ENCODE peak calls at places on chromosomes 5 and 9, in five cellular contexts. E, R, S, J and Y are unnamed samples.

GRCh38 chr5:96687812-96688453 is 25.8 kb downstream of the CAST start:
- DNase-seq in J (no peak), E (peak; percentile 66), R (no peak), S (no peak), Y (peak; percentile 84)

GRCh38 chr9:93488239-93488638 is 34.9 kb upstream of the FAM120AOS start:
- DNase-seq in J (no peak), S (no peak), E (no peak), R (no peak), Y (no peak)

GRCh38 chr5:126508962-126509279 is 85.7 kb downstream of the GRAMD2B start:
- DNase-seq in R (no peak), E (peak; percentile 35), J (no peak), S (no peak), Y (peak; percentile 8)

GRCh38 chr9:107547772-107548297 is 58.3 kb upstream of the KLF4 start:
- DNase-seq in R (no peak), E (no peak), S (no peak), J (no peak), Y (no peak)

GRCh38 chr9:131963087-131963715 is 116.5 kb downstream of the MED27 start:
- DNase-seq in S (no peak), J (no peak), R (no peak), E (no peak), Y (no peak)

GRCh38 chr9:129880654-129881546 is 45.6 kb downstream of the USP20 start:
- DNase-seq in S (no peak), R (no peak), E (no peak), J (peak; percentile 54), Y (no peak)

GRCh38 chr5:33300209-33300742 is 140.5 kb upstream of the TARS1 start:
- DNase-seq in S (no peak), J (no peak), R (no peak), E (no peak), Y (no peak)

GRCh38 chr5:35031276-35031675 is 16.5 kb downstream of the AGXT2 start:
- DNase-seq in E (no peak), R (no peak), J (no peak), S (no peak), Y (no peak)

GRCh38 chr5:149799119-149799623 is 69.1 kb downstream of the PPARGC1B start:
- DNase-seq in E (peak; percentile 59), J (no peak), R (no peak), S (no peak), Y (peak; percentile 56)

GRCh38 chr5:44714871-44715580 is 93.7 kb upstream of the MRPS30 start:
- DNase-seq in E (no peak), J (no peak), R (no peak), S (no peak), Y (peak; percentile 78)

GRCh38 chr5:141135030-141135717 is at the start of gene PCDHB5:
- DNase-seq in E (no peak), J (no peak), S (no peak), R (no peak), Y (no peak)

GRCh38 chr5:9927521-9927997 is 297.4 kb upstream of the TAS2R1 start:
- DNase-seq in J (no peak), S (no peak), R (no peak), E (no peak), Y (no peak)

GRCh38 chr9:12964271-12964670 is 189.5 kb downstream of the LURAP1L start:
- DNase-seq in E (no peak), S (no peak), R (no peak), J (no peak), Y (no peak)

GRCh38 chr5:178230879-178231735 is 1.5 kb downstream of the PHYKPL start:
- DNase-seq in J (peak; percentile 64), S (no peak), R (no peak), E (no peak), Y (no peak)

GRCh38 chr9:21677834-21678233 is 124.6 kb upstream of the MTAP start:
- DNase-seq in S (no peak), J (no peak), E (peak; percentile 84), R (no peak), Y (peak; percentile 17)

GRCh38 chr5:72597456-72597948 is 90.3 kb upstream of the ZNF366 start:
- DNase-seq in J (no peak), S (no peak), R (no peak), E (no peak), Y (peak; percentile 19)

GRCh38 chr9:132042324-132042723 is 37.3 kb downstream of the MED27 start:
- DNase-seq in E (peak; percentile 7), S (no peak), R (no peak), J (no peak), Y (peak; percentile 42)

GRCh38 chr5:142823176-142823575 is 53.0 kb downstream of the ARHGAP26 start:
- DNase-seq in R (no peak), J (no peak), S (no peak), E (no peak), Y (peak; percentile 81)

GRCh38 chr9:129803679-129804065 is 688 bp downstream of the TOR1B start:
- DNase-seq in R (no peak), J (no peak), S (no peak), E (peak; percentile 31), Y (no peak)

GRCh38 chr5:126477681-126478117 is 54.5 kb downstream of the GRAMD2B start:
- DNase-seq in S (no peak), J (no peak), E (no peak), R (no peak), Y (no peak)

GRCh38 chr5:17305024-17305423 is 87.6 kb downstream of the BASP1 start:
- DNase-seq in E (no peak), R (no peak), J (no peak), S (no peak), Y (no peak)

GRCh38 chr5:76867827-76868693 is 18.2 kb downstream of the S100Z start:
- DNase-seq in R (no peak), E (peak; percentile 80), J (no peak), S (peak; percentile 53), Y (peak; percentile 65)

GRCh38 chr5:16759147-16759800 is 142.5 kb upstream of the RETREG1 start:
- DNase-seq in S (no peak), E (no peak), J (no peak), R (no peak), Y (no peak)

GRCh38 chr5:140881889-140882590 is at the start of gene PCDHA13:
- DNase-seq in S (no peak), R (no peak), J (peak; percentile 22), E (no peak), Y (no peak)

GRCh38 chr9:1869843-1870242 is 145.3 kb upstream of the SMARCA2 start:
- DNase-seq in R (no peak), E (no peak), J (no peak), S (no peak), Y (peak; percentile 29)

GRCh38 chr5:140135127-140135526 is 9.4 kb downstream of the IGIP start:
- DNase-seq in R (peak; percentile 25), J (no peak), E (no peak), S (no peak), Y (no peak)

GRCh38 chr5:109256486-109256885 is 153.3 kb downstream of the PJA2 start:
- DNase-seq in J (no peak), R (no peak), E (no peak), S (no peak), Y (no peak)

GRCh38 chr9:8940650-8941049 is 1141.1 kb upstream of the DMAC1 start:
- DNase-seq in E (no peak), J (no peak), S (no peak), R (no peak), Y (no peak)